ENCODE peak calls at places on chromosomes 4 and X, in eight cellular contexts. One of them, this sample, is unnamed.

GRCh38 chrX:25154168-25154567 is 138.4 kb upstream of the ARX start:
- DNase-seq in midbrain: no peak
- DNase-seq in psoas muscle: no peak
- DNase-seq in activated CD4-positive, alpha-beta T cell treated with anti-CD3 and anti-CD28 coated beads, Interleukin-2, amount 50 U/mL, for 1 hour: no peak
- DNase-seq in substantia nigra: no peak
- DNase-seq in amygdala: no peak
- DNase-seq in skeletal muscle cell: no peak
- DNase-seq in NCI-H446 treated with DMSO at 0.1 percent for 48 hours: no peak
- DNase-seq in this sample: no peak

GRCh38 chrX:54819201-54819600 is 11.7 kb downstream of the MAGED2 start:
- DNase-seq in midbrain: no peak
- DNase-seq in psoas muscle: no peak
- DNase-seq in activated CD4-positive, alpha-beta T cell treated with anti-CD3 and anti-CD28 coated beads, Interleukin-2, amount 50 U/mL, for 1 hour: no peak
- DNase-seq in substantia nigra: no peak
- DNase-seq in amygdala: no peak
- DNase-seq in skeletal muscle cell: no peak
- DNase-seq in NCI-H446 treated with DMSO at 0.1 percent for 48 hours: no peak
- DNase-seq in this sample: no peak

GRCh38 chrX:31423575-31424284 is 351.9 kb upstream of the FTHL17 start:
- DNase-seq in midbrain: peak
- DNase-seq in psoas muscle: no peak
- DNase-seq in activated CD4-positive, alpha-beta T cell treated with anti-CD3 and anti-CD28 coated beads, Interleukin-2, amount 50 U/mL, for 1 hour: no peak
- DNase-seq in substantia nigra: peak
- DNase-seq in amygdala: no peak
- DNase-seq in skeletal muscle cell: no peak
- DNase-seq in NCI-H446 treated with DMSO at 0.1 percent for 48 hours: peak
- DNase-seq in this sample: peak

GRCh38 chrX:37409278-37409677 is 60.1 kb downstream of the PRRG1 start:
- DNase-seq in midbrain: no peak
- DNase-seq in psoas muscle: no peak
- DNase-seq in activated CD4-positive, alpha-beta T cell treated with anti-CD3 and anti-CD28 coated beads, Interleukin-2, amount 50 U/mL, for 1 hour: no peak
- DNase-seq in substantia nigra: no peak
- DNase-seq in amygdala: no peak
- DNase-seq in skeletal muscle cell: no peak
- DNase-seq in NCI-H446 treated with DMSO at 0.1 percent for 48 hours: no peak
- DNase-seq in this sample: no peak

GRCh38 chrX:45003080-45003479 is 130.1 kb downstream of the KDM6A start:
- DNase-seq in midbrain: no peak
- DNase-seq in psoas muscle: no peak
- DNase-seq in activated CD4-positive, alpha-beta T cell treated with anti-CD3 and anti-CD28 coated beads, Interleukin-2, amount 50 U/mL, for 1 hour: no peak
- DNase-seq in substantia nigra: no peak
- DNase-seq in amygdala: no peak
- DNase-seq in skeletal muscle cell: no peak
- DNase-seq in NCI-H446 treated with DMSO at 0.1 percent for 48 hours: no peak
- DNase-seq in this sample: no peak

GRCh38 chr4:144410230-144410783 is 235.6 kb upstream of the HHIP start:
- DNase-seq in midbrain: no peak
- DNase-seq in psoas muscle: no peak
- DNase-seq in activated CD4-positive, alpha-beta T cell treated with anti-CD3 and anti-CD28 coated beads, Interleukin-2, amount 50 U/mL, for 1 hour: no peak
- DNase-seq in substantia nigra: no peak
- DNase-seq in amygdala: no peak
- DNase-seq in skeletal muscle cell: no peak
- DNase-seq in NCI-H446 treated with DMSO at 0.1 percent for 48 hours: no peak
- DNase-seq in this sample: no peak

GRCh38 chr4:168486961-168487820 is 6.9 kb upstream of the DDX60L start:
- DNase-seq in midbrain: no peak
- DNase-seq in psoas muscle: no peak
- DNase-seq in activated CD4-positive, alpha-beta T cell treated with anti-CD3 and anti-CD28 coated beads, Interleukin-2, amount 50 U/mL, for 1 hour: no peak
- DNase-seq in substantia nigra: no peak
- DNase-seq in amygdala: no peak
- DNase-seq in skeletal muscle cell: peak
- DNase-seq in NCI-H446 treated with DMSO at 0.1 percent for 48 hours: no peak
- DNase-seq in this sample: no peak

GRCh38 chr4:40990202-40990898 is 224.0 kb downstream of the APBB2 start:
- DNase-seq in midbrain: no peak
- DNase-seq in psoas muscle: no peak
- DNase-seq in activated CD4-positive, alpha-beta T cell treated with anti-CD3 and anti-CD28 coated beads, Interleukin-2, amount 50 U/mL, for 1 hour: no peak
- DNase-seq in substantia nigra: no peak
- DNase-seq in amygdala: no peak
- DNase-seq in skeletal muscle cell: peak
- DNase-seq in NCI-H446 treated with DMSO at 0.1 percent for 48 hours: no peak
- DNase-seq in this sample: no peak

GRCh38 chr4:48604527-48604926 is 114.5 kb downstream of the ZAR1 start:
- DNase-seq in midbrain: no peak
- DNase-seq in psoas muscle: no peak
- DNase-seq in activated CD4-positive, alpha-beta T cell treated with anti-CD3 and anti-CD28 coated beads, Interleukin-2, amount 50 U/mL, for 1 hour: no peak
- DNase-seq in substantia nigra: no peak
- DNase-seq in amygdala: no peak
- DNase-seq in skeletal muscle cell: no peak
- DNase-seq in NCI-H446 treated with DMSO at 0.1 percent for 48 hours: no peak
- DNase-seq in this sample: no peak

GRCh38 chrX:2875798-2876399 is 47.2 kb downstream of the GYG2 start:
- DNase-seq in midbrain: no peak
- DNase-seq in psoas muscle: no peak
- DNase-seq in activated CD4-positive, alpha-beta T cell treated with anti-CD3 and anti-CD28 coated beads, Interleukin-2, amount 50 U/mL, for 1 hour: no peak
- DNase-seq in substantia nigra: no peak
- DNase-seq in amygdala: no peak
- DNase-seq in skeletal muscle cell: no peak
- DNase-seq in NCI-H446 treated with DMSO at 0.1 percent for 48 hours: no peak
- DNase-seq in this sample: no peak

GRCh38 chr4:114386637-114387233 is 211.9 kb upstream of the UGT8 start:
- DNase-seq in midbrain: peak
- DNase-seq in psoas muscle: no peak
- DNase-seq in activated CD4-positive, alpha-beta T cell treated with anti-CD3 and anti-CD28 coated beads, Interleukin-2, amount 50 U/mL, for 1 hour: no peak
- DNase-seq in substantia nigra: no peak
- DNase-seq in amygdala: no peak
- DNase-seq in skeletal muscle cell: no peak
- DNase-seq in NCI-H446 treated with DMSO at 0.1 percent for 48 hours: no peak
- DNase-seq in this sample: no peak

GRCh38 chr4:24226667-24227066 is 336.8 kb upstream of the PPARGC1A start:
- DNase-seq in midbrain: no peak
- DNase-seq in psoas muscle: no peak
- DNase-seq in activated CD4-positive, alpha-beta T cell treated with anti-CD3 and anti-CD28 coated beads, Interleukin-2, amount 50 U/mL, for 1 hour: no peak
- DNase-seq in substantia nigra: no peak
- DNase-seq in amygdala: no peak
- DNase-seq in skeletal muscle cell: no peak
- DNase-seq in NCI-H446 treated with DMSO at 0.1 percent for 48 hours: no peak
- DNase-seq in this sample: no peak

GRCh38 chrX:63511361-63511760 is 160.2 kb upstream of the SPIN4 start:
- DNase-seq in midbrain: no peak
- DNase-seq in psoas muscle: no peak
- DNase-seq in activated CD4-positive, alpha-beta T cell treated with anti-CD3 and anti-CD28 coated beads, Interleukin-2, amount 50 U/mL, for 1 hour: no peak
- DNase-seq in substantia nigra: no peak
- DNase-seq in amygdala: no peak
- DNase-seq in skeletal muscle cell: no peak
- DNase-seq in NCI-H446 treated with DMSO at 0.1 percent for 48 hours: no peak
- DNase-seq in this sample: no peak

GRCh38 chr4:834368-835147 is 8.6 kb upstream of the CPLX1 start:
- DNase-seq in midbrain: no peak
- DNase-seq in psoas muscle: no peak
- DNase-seq in activated CD4-positive, alpha-beta T cell treated with anti-CD3 and anti-CD28 coated beads, Interleukin-2, amount 50 U/mL, for 1 hour: no peak
- DNase-seq in substantia nigra: no peak
- DNase-seq in amygdala: no peak
- DNase-seq in skeletal muscle cell: no peak
- DNase-seq in NCI-H446 treated with DMSO at 0.1 percent for 48 hours: no peak
- DNase-seq in this sample: no peak

GRCh38 chr4:139740531-139741041 is 75.0 kb downstream of the MGST2 start:
- DNase-seq in midbrain: peak
- DNase-seq in psoas muscle: peak
- DNase-seq in activated CD4-positive, alpha-beta T cell treated with anti-CD3 and anti-CD28 coated beads, Interleukin-2, amount 50 U/mL, for 1 hour: no peak
- DNase-seq in substantia nigra: peak
- DNase-seq in amygdala: peak
- DNase-seq in skeletal muscle cell: peak
- DNase-seq in NCI-H446 treated with DMSO at 0.1 percent for 48 hours: peak
- DNase-seq in this sample: peak

GRCh38 chr4:41204400-41204978 is 9.9 kb downstream of the APBB2 start:
- DNase-seq in midbrain: no peak
- DNase-seq in psoas muscle: peak
- DNase-seq in activated CD4-positive, alpha-beta T cell treated with anti-CD3 and anti-CD28 coated beads, Interleukin-2, amount 50 U/mL, for 1 hour: no peak
- DNase-seq in substantia nigra: no peak
- DNase-seq in amygdala: no peak
- DNase-seq in skeletal muscle cell: no peak
- DNase-seq in NCI-H446 treated with DMSO at 0.1 percent for 48 hours: no peak
- DNase-seq in this sample: peak

This sample was measured in right cardiac atrium.